ENCODE peak calls at places on chromosome 13, in eight cellular contexts. Z is HS-5; M is AG04450; U is naive thymus-derived CD4-positive, alpha-beta T cell; Y is Right ventricle myocardium superior; V is amniotic epithelial cell; P is stimulated activated CD8-positive, alpha-beta memory T cell treated with anti-CD3 and anti-CD28 coated beads, Interleukin-15, amount 100 ng/mL, for 4 hours; D is NCI-H1417 treated with DMSO at 0.1 percent for 48 hours. A is an unnamed sample.

GRCh38 chr13:25630327-25630726 is 258.6 kb downstream of the ATP8A2 start:
- DNase-seq in V (no peak), P (no peak), D (no peak), Z (no peak), Y (no peak), M (no peak), U (no peak), A (no peak)

GRCh38 chr13:40408602-40409001 is 257.8 kb downstream of the FOXO1 start:
- DNase-seq in D (no peak), M (no peak), P (no peak), U (no peak), Y (no peak), Z (peak; percentile 45), V (no peak), A (no peak)

GRCh38 chr13:31037351-31037750 is 104.9 kb downstream of the TEX26 start:
- DNase-seq in M (no peak), Z (no peak), D (no peak), P (no peak), Y (no peak), V (no peak), U (no peak), A (no peak)

GRCh38 chr13:33258437-33259193 is 26.9 kb downstream of the STARD13 start:
- DNase-seq in Z (no peak), D (no peak), P (no peak), V (peak; percentile 87), M (no peak), Y (no peak), U (no peak), A (no peak)

GRCh38 chr13:103277099-103277498 is 210.9 kb upstream of the SLC10A2 start:
- DNase-seq in P (no peak), M (no peak), Y (no peak), U (no peak), V (no peak), Z (no peak), D (no peak), A (no peak)

GRCh38 chr13:31614073-31614472 is 125.3 kb upstream of the RXFP2 start:
- DNase-seq in U (no peak), Z (no peak), Y (no peak), M (no peak), P (no peak), D (no peak), V (no peak), A (no peak)

GRCh38 chr13:113220141-113220598 is 10.8 kb downstream of the CUL4A start:
- DNase-seq in Y (no peak), U (no peak), D (no peak), Z (no peak), M (no peak), V (peak; percentile 10), P (no peak), A (peak; percentile 39)

GRCh38 chr13:26965976-26966375 is 205.4 kb upstream of the GPR12 start:
- DNase-seq in M (peak; percentile 92), Y (peak; percentile 81), P (no peak), V (no peak), U (no peak), Z (no peak), D (no peak), A (no peak)

GRCh38 chr13:99737456-99737855 is 234.1 kb downstream of the ZIC5 start:
- DNase-seq in M (no peak), Z (no peak), U (no peak), D (no peak), Y (no peak), P (no peak), V (no peak), A (no peak)

GRCh38 chr13:39461685-39462266 is 141.2 kb downstream of the LHFPL6 start:
- DNase-seq in Z (no peak), Y (no peak), M (no peak), D (no peak), V (no peak), P (no peak), U (no peak), A (no peak)

GRCh38 chr13:113216165-113217056 is 7.0 kb downstream of the CUL4A start:
- DNase-seq in D (no peak), M (no peak), U (no peak), V (peak; percentile 56), P (no peak), Y (no peak), Z (peak; percentile 33), A (peak; percentile 56)

GRCh38 chr13:43387880-43388279 is 364.5 kb downstream of the DNAJC15 start:
- DNase-seq in U (no peak), Y (no peak), P (no peak), Z (no peak), V (no peak), M (no peak), D (no peak), A (no peak)

GRCh38 chr13:101565327-101565726 is 112.9 kb downstream of the ITGBL1 start:
- DNase-seq in M (no peak), U (no peak), D (no peak), P (no peak), Y (no peak), Z (no peak), V (no peak), A (no peak)

GRCh38 chr13:77213644-77214043 is 113.2 kb downstream of the MYCBP2 start:
- DNase-seq in D (no peak), Z (no peak), M (no peak), U (no peak), P (no peak), V (peak; percentile 57), Y (no peak), A (no peak)

GRCh38 chr13:80235131-80235530 is 105.8 kb downstream of the SPRY2 start:
- DNase-seq in P (no peak), D (no peak), V (peak; percentile 68), M (no peak), Z (no peak), Y (no peak), U (no peak), A (no peak)

GRCh38 chr13:50910483-50910805 is 853 bp downstream of the RNASEH2B start:
- DNase-seq in P (no peak), Z (no peak), V (peak; percentile 26), U (no peak), D (no peak), Y (no peak), M (no peak), A (no peak)

GRCh38 chr13:96772426-96772825 is 221.8 kb downstream of the OXGR1 start:
- DNase-seq in D (no peak), V (peak; percentile 33), Y (no peak), M (no peak), Z (no peak), P (no peak), U (no peak), A (no peak)

GRCh38 chr13:33147832-33148231 is 131.6 kb downstream of the KL start:
- DNase-seq in P (no peak), U (no peak), Y (no peak), V (peak; percentile 25), Z (no peak), M (no peak), D (no peak), A (no peak)

GRCh38 chr13:102825921-102826706 is 19.7 kb upstream of the ERCC5 start:
- DNase-seq in M (peak; percentile 71), Z (peak; percentile 68), D (no peak), Y (no peak), U (no peak), P (no peak), V (peak; percentile 98), A (no peak)

GRCh38 chr13:59898066-59898465 is 265.7 kb downstream of the DIAPH3 start:
- DNase-seq in P (no peak), Z (no peak), M (no peak), D (no peak), U (no peak), V (no peak), Y (no peak), A (no peak)

GRCh38 chr13:62598708-62599107 is 1183.1 kb upstream of the PCDH20 start:
- DNase-seq in D (no peak), M (no peak), Y (no peak), V (no peak), P (no peak), U (no peak), Z (no peak), A (no peak)

GRCh38 chr13:76944457-76944856 is 3.9 kb upstream of the ACOD1 start:
- DNase-seq in D (no peak), Z (no peak), V (peak; percentile 77), M (peak; percentile 7), P (no peak), Y (no peak), U (no peak), A (no peak)

GRCh38 chr13:42001580-42001979 is 40.7 kb upstream of the VWA8 start:
- DNase-seq in D (no peak), V (peak; percentile 100), Y (no peak), Z (peak; percentile 38), U (no peak), M (peak; percentile 77), P (no peak), A (no peak)

GRCh38 chr13:31038834-31039552 is 106.5 kb downstream of the TEX26 start:
- DNase-seq in U (no peak), Z (no peak), D (no peak), Y (no peak), M (no peak), P (no peak), V (peak; percentile 79), A (no peak)

GRCh38 chr13:108915095-108915633 is 285.8 kb downstream of the MYO16 start:
- DNase-seq in Y (no peak), U (no peak), D (no peak), P (no peak), V (peak; percentile 71), M (peak; percentile 27), Z (no peak), A (no peak)

GRCh38 chr13:49622174-49622946 is 5.9 kb upstream of the ARL11 start:
- DNase-seq in U (no peak), V (peak; percentile 35), P (no peak), Y (no peak), M (no peak), Z (no peak), D (no peak), A (no peak)

GRCh38 chr13:24182703-24183081 is 22.2 kb downstream of the SPATA13 start:
- DNase-seq in V (no peak), M (no peak), Z (no peak), Y (no peak), P (no peak), D (no peak), U (no peak), A (no peak)

GRCh38 chr13:95445116-95445515 is 107.4 kb upstream of the CLDN10 start:
- DNase-seq in U (no peak), D (no peak), M (no peak), V (no peak), Y (no peak), Z (no peak), P (no peak), A (no peak)

GRCh38 chr13:23876265-23876664 is 12.9 kb downstream of the MIPEP start:
- DNase-seq in M (no peak), V (no peak), U (no peak), P (no peak), Y (no peak), Z (no peak), D (no peak), A (no peak)

GRCh38 chr13:52783943-52784342 is 44.3 kb upstream of the CNMD start:
- DNase-seq in D (no peak), M (no peak), P (no peak), Y (no peak), U (no peak), V (no peak), Z (no peak), A (no peak)

GRCh38 chr13:48126944-48127814 is 32.3 kb upstream of the MED4 start:
- DNase-seq in P (no peak), U (peak; percentile 81), Z (peak; percentile 26), D (peak; percentile 6), Y (peak; percentile 86), V (peak; percentile 64), M (no peak), A (no peak)

GRCh38 chr13:98460519-98460918 is 116.4 kb downstream of the STK24 start:
- DNase-seq in P (no peak), Z (no peak), M (no peak), U (no peak), Y (no peak), V (no peak), D (no peak), A (no peak)

GRCh38 chr13:83546476-83546875 is 335.8 kb downstream of the SLITRK1 start:
- DNase-seq in Z (no peak), U (no peak), P (no peak), V (no peak), D (no peak), M (no peak), Y (no peak), A (no peak)

GRCh38 chr13:113053376-113053775 is 52.2 kb upstream of the F7 start:
- DNase-seq in P (no peak), M (no peak), D (no peak), V (no peak), Z (no peak), Y (no peak), U (no peak), A (no peak)